ENCODE peak calls at places on chromosome 1, in nine cellular contexts. L is stimulated activated CD8-positive, alpha-beta memory T cell treated with anti-CD3 and anti-CD28 coated beads, Interleukin-4, amount 100 ng/mL, for 4 hours; J is fibroblast of mammary gland; S is T-cell; U is activated CD8-positive, alpha-beta memory T cell treated with anti-CD3 and anti-CD28 coated beads for 4 hours; N is COR-L47; B is amygdala; Q is non-pigmented ciliary epithelial cell; I is left ventricle myocardium superior. R is an unnamed sample.

GRCh38 chr1:243890576-243890975 is 40.5 kb upstream of the AKT3 start:
- DNase-seq in L (no peak), J (peak; percentile 94), S (no peak), U (no peak), N (no peak), B (no peak), Q (peak; percentile 15), I (no peak), R (no peak)

GRCh38 chr1:85224734-85225623 is 24.2 kb upstream of the SYDE2 start:
- DNase-seq in L (no peak), J (no peak), S (no peak), U (no peak), N (peak; percentile 21), B (no peak), Q (no peak), I (peak; percentile 39), R (peak; percentile 81)

GRCh38 chr1:25813734-25814471 is 5.9 kb upstream of the MTFR1L start:
- DNase-seq in L (no peak), J (no peak), S (no peak), U (no peak), N (no peak), B (no peak), Q (no peak), I (no peak), R (no peak)

GRCh38 chr1:156002182-156002911 is 18.4 kb downstream of the SSR2 start:
- DNase-seq in L (no peak), J (no peak), S (no peak), U (no peak), N (no peak), B (no peak), Q (no peak), I (no peak), R (no peak)

GRCh38 chr1:246947255-246947654 is 15.5 kb upstream of the AHCTF1 start:
- DNase-seq in L (no peak), J (peak; percentile 97), S (no peak), U (no peak), N (no peak), B (no peak), Q (peak; percentile 65), I (peak; percentile 49), R (no peak)

GRCh38 chr1:203743101-203743501 is 21.9 kb upstream of the LAX1 start:
- DNase-seq in L (no peak), J (no peak), S (no peak), U (no peak), N (no peak), B (no peak), Q (no peak), I (peak; percentile 36), R (no peak)

GRCh38 chr1:178693368-178693767 is 31.7 kb upstream of the RALGPS2 start:
- DNase-seq in L (no peak), J (no peak), S (no peak), U (no peak), N (no peak), B (no peak), Q (no peak), I (no peak), R (no peak)

GRCh38 chr1:57079454-57080157 is 113.8 kb upstream of the C8B start:
- DNase-seq in L (no peak), J (peak; percentile 3), S (no peak), U (no peak), N (no peak), B (no peak), Q (no peak), I (no peak), R (no peak)

GRCh38 chr1:13663969-13664368 is 36.0 kb upstream of the PRDM2 start:
- DNase-seq in L (no peak), J (no peak), S (no peak), U (no peak), N (no peak), B (no peak), Q (no peak), I (no peak), R (no peak)

GRCh38 chr1:152052606-152053005 is 15.8 kb upstream of the S100A11 start:
- DNase-seq in L (peak; percentile 62), J (peak; percentile 75), S (peak; percentile 65), U (peak; percentile 74), N (peak; percentile 59), B (peak; percentile 40), Q (no peak), I (peak; percentile 88), R (peak; percentile 55)

GRCh38 chr1:21131200-21131599 is 45.5 kb downstream of the EIF4G3 start:
- DNase-seq in L (no peak), J (no peak), S (no peak), U (no peak), N (no peak), B (no peak), Q (no peak), I (no peak), R (no peak)

GRCh38 chr1:198125995-198126758 is 30.6 kb upstream of the NEK7 start:
- DNase-seq in L (no peak), J (peak; percentile 72), S (no peak), U (no peak), N (no peak), B (no peak), Q (no peak), I (no peak), R (no peak)

GRCh38 chr1:197144570-197145325 is 1.7 kb downstream of the ASPM start:
- DNase-seq in L (no peak), J (peak; percentile 55), S (no peak), U (no peak), N (no peak), B (no peak), Q (no peak), I (no peak), R (peak; percentile 31)

GRCh38 chr1:44361478-44361877 is 6.4 kb upstream of the ERI3 start:
- DNase-seq in L (no peak), J (peak; percentile 12), S (no peak), U (no peak), N (no peak), B (no peak), Q (no peak), I (no peak), R (no peak)

GRCh38 chr1:227780101-227781044 is 35.1 kb upstream of the PRSS38 start:
- DNase-seq in L (no peak), J (no peak), S (no peak), U (no peak), N (peak; percentile 63), B (no peak), Q (no peak), I (peak; percentile 69), R (no peak)

GRCh38 chr1:69737527-69738176 is 169.9 kb downstream of the LRRC7 start:
- DNase-seq in L (no peak), J (peak; percentile 81), S (no peak), U (no peak), N (peak; percentile 59), B (no peak), Q (peak; percentile 47), I (no peak), R (peak; percentile 47)

GRCh38 chr1:180116964-180117763 is 37.5 kb upstream of the QSOX1 start:
- DNase-seq in L (no peak), J (no peak), S (no peak), U (no peak), N (no peak), B (no peak), Q (no peak), I (peak; percentile 35), R (no peak)

GRCh38 chr1:188660573-188660972 is 1817.1 kb downstream of the BRINP3 start:
- DNase-seq in L (no peak), J (no peak), S (no peak), U (no peak), N (no peak), B (no peak), Q (no peak), I (no peak), R (no peak)

GRCh38 chr1:227987181-227987580 is 19.6 kb upstream of the WNT3A start:
- DNase-seq in L (no peak), J (no peak), S (no peak), U (no peak), N (no peak), B (no peak), Q (no peak), I (no peak), R (no peak)

GRCh38 chr1:83641206-83641658 is 357.7 kb downstream of the TTLL7 start:
- DNase-seq in L (no peak), J (peak; percentile 50), S (no peak), U (no peak), N (no peak), B (no peak), Q (no peak), I (no peak), R (no peak)